ENCODE peak calls at places on chromosomes 2 and 18, in five cellular contexts. One of them, this sample, is unnamed.

GRCh38 chr2:232551289-232551688 is 800 bp downstream of the EIF4E2 start:
- DNase-seq in CD4-positive, CD25-positive, alpha-beta regulatory T cell: no peak
- DNase-seq in mesendoderm: no peak
- DNase-seq in astrocyte: no peak
- DNase-seq in tibial artery: no peak
- DNase-seq in this sample: no peak

GRCh38 chr2:37742286-37742685 is 70.8 kb upstream of the CDC42EP3 start:
- DNase-seq in mesendoderm: no peak
- DNase-seq in CD4-positive, CD25-positive, alpha-beta regulatory T cell: no peak
- DNase-seq in tibial artery: no peak
- DNase-seq in astrocyte: peak; percentile 47
- DNase-seq in this sample: no peak

GRCh38 chr18:3138274-3138975 is 81.3 kb downstream of the MYOM1 start:
- DNase-seq in mesendoderm: no peak
- DNase-seq in CD4-positive, CD25-positive, alpha-beta regulatory T cell: no peak
- DNase-seq in tibial artery: no peak
- DNase-seq in astrocyte: no peak
- DNase-seq in this sample: no peak

GRCh38 chr2:30994227-30995056 is 143.8 kb downstream of the GALNT14 start:
- DNase-seq in tibial artery: no peak
- DNase-seq in mesendoderm: no peak
- DNase-seq in CD4-positive, CD25-positive, alpha-beta regulatory T cell: no peak
- DNase-seq in astrocyte: no peak
- DNase-seq in this sample: no peak

GRCh38 chr2:105795575-105795934 is 50.8 kb downstream of the NCK2 start:
- DNase-seq in mesendoderm: peak; percentile 76
- DNase-seq in astrocyte: no peak
- DNase-seq in CD4-positive, CD25-positive, alpha-beta regulatory T cell: no peak
- DNase-seq in tibial artery: no peak
- DNase-seq in this sample: no peak

GRCh38 chr2:239651859-239652258 is 251.0 kb upstream of the HDAC4 start:
- DNase-seq in CD4-positive, CD25-positive, alpha-beta regulatory T cell: no peak
- DNase-seq in mesendoderm: no peak
- DNase-seq in astrocyte: no peak
- DNase-seq in tibial artery: no peak
- DNase-seq in this sample: no peak

GRCh38 chr2:228681426-228681825 is 499.9 kb upstream of the SPHKAP start:
- DNase-seq in CD4-positive, CD25-positive, alpha-beta regulatory T cell: no peak
- DNase-seq in mesendoderm: peak; percentile 68
- DNase-seq in tibial artery: no peak
- DNase-seq in astrocyte: peak; percentile 40
- DNase-seq in this sample: no peak

GRCh38 chr2:178315488-178315948 is 121.2 kb downstream of the OSBPL6 start:
- DNase-seq in tibial artery: no peak
- DNase-seq in mesendoderm: peak; percentile 8
- DNase-seq in CD4-positive, CD25-positive, alpha-beta regulatory T cell: no peak
- DNase-seq in astrocyte: no peak
- DNase-seq in this sample: no peak

GRCh38 chr18:26960901-26961300 is 95.4 kb upstream of the AQP4 start:
- DNase-seq in astrocyte: no peak
- DNase-seq in mesendoderm: no peak
- DNase-seq in CD4-positive, CD25-positive, alpha-beta regulatory T cell: no peak
- DNase-seq in tibial artery: no peak
- DNase-seq in this sample: no peak

GRCh38 chr2:60735496-60736250 is 20.4 kb upstream of the PAPOLG start:
- DNase-seq in CD4-positive, CD25-positive, alpha-beta regulatory T cell: peak; percentile 22
- DNase-seq in tibial artery: no peak
- DNase-seq in astrocyte: no peak
- DNase-seq in mesendoderm: peak; percentile 44
- DNase-seq in this sample: no peak

DNA sequence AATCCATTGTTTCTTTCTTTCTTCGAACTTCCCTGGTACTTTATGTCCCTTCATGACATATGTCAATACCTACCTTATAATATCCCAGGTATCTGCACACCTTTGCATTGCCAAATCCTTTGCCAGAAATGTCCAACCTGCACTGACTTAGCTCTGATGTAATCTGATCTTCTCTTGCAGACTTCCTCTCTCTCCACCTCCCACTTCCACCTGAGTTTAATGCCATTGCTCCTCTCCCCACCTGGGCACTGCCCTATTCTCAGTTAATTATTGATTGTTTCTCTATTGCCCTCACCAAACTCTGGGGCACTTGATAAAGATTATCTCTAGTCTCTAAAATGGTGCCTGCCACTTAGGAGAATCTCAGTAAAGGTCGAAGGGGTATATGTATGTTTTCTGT is 23.0 kb downstream of the ARHGAP15 start:
- DNase-seq in CD4-positive, CD25-positive, alpha-beta regulatory T cell: no peak
- DNase-seq in mesendoderm: no peak
- DNase-seq in tibial artery: no peak
- DNase-seq in astrocyte: no peak
- DNase-seq in this sample: no peak
- H3K4me1 ChIP-seq in CD4-positive, CD25-positive, alpha-beta regulatory T cell: peaks cover 74% of the 10 kb centered on the region
- H3K4me1 ChIP-seq in mesendoderm: no peaks in the 10 kb centered on the region
- H3K4me1 ChIP-seq in tibial artery: peaks cover 4% of the 10 kb centered on the region
- H3K4me1 ChIP-seq in astrocyte: no peaks in the 10 kb centered on the region
- H3K4me1 ChIP-seq in this sample: peaks cover 95% of the 10 kb centered on the region

GRCh38 chr2:46328316-46328715 is 31.1 kb downstream of the EPAS1 start:
- DNase-seq in CD4-positive, CD25-positive, alpha-beta regulatory T cell: no peak
- DNase-seq in astrocyte: no peak
- DNase-seq in mesendoderm: no peak
- DNase-seq in tibial artery: no peak
- DNase-seq in this sample: no peak
- H3K4me1 ChIP-seq in CD4-positive, CD25-positive, alpha-beta regulatory T cell: no peaks in the 10 kb centered on the region
- H3K4me1 ChIP-seq in astrocyte: peaks cover 37% of the 10 kb centered on the region
- H3K4me1 ChIP-seq in mesendoderm: no peaks in the 10 kb centered on the region
- H3K4me1 ChIP-seq in tibial artery: peaks cover 100% of the 10 kb centered on the region
- H3K4me1 ChIP-seq in this sample: peaks cover 3% of the 10 kb centered on the region

GRCh38 chr2:28447943-28448737 is 47.7 kb upstream of the PLB1 start:
- DNase-seq in CD4-positive, CD25-positive, alpha-beta regulatory T cell: no peak
- DNase-seq in mesendoderm: no peak
- DNase-seq in astrocyte: peak; percentile 81
- DNase-seq in tibial artery: no peak
- DNase-seq in this sample: no peak

GRCh38 chr2:28450901-28451565 is 44.8 kb upstream of the PLB1 start:
- DNase-seq in mesendoderm: no peak
- DNase-seq in CD4-positive, CD25-positive, alpha-beta regulatory T cell: no peak
- DNase-seq in tibial artery: no peak
- DNase-seq in astrocyte: no peak
- DNase-seq in this sample: no peak

GRCh38 chr2:28449489-28450395 is 46.1 kb upstream of the PLB1 start:
- DNase-seq in mesendoderm: peak; percentile 71
- DNase-seq in CD4-positive, CD25-positive, alpha-beta regulatory T cell: no peak
- DNase-seq in astrocyte: peak; percentile 53
- DNase-seq in tibial artery: no peak
- DNase-seq in this sample: no peak

GRCh38 chr2:28449126-28449488 is 46.8 kb upstream of the PLB1 start:
- DNase-seq in tibial artery: no peak
- DNase-seq in mesendoderm: no peak
- DNase-seq in CD4-positive, CD25-positive, alpha-beta regulatory T cell: no peak
- DNase-seq in astrocyte: no peak
- DNase-seq in this sample: no peak

DNA sequence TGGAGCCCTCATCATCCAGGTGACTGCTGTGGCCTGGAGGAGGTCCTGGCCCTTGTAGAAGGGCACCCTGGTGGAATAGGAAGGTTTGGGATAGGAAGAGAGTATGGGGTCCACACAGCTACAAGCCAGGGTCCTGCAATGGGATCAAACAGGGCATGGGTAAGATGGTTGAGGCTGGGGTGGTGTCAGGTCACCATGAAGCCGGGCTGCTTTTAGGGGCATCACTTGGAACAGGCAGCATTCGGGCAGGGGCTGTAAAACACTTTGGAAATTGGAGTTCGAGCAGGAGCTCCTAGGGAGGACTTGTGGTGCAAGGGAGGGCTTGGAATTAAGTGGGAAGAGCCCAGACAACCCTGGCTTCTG is 47.1 kb upstream of the PLB1 start:
- DNase-seq in astrocyte: no peak
- DNase-seq in tibial artery: no peak
- DNase-seq in mesendoderm: no peak
- DNase-seq in CD4-positive, CD25-positive, alpha-beta regulatory T cell: no peak
- DNase-seq in this sample: no peak
- H3K4me1 ChIP-seq in astrocyte: peaks cover 47% of the 10 kb centered on the region
- H3K4me1 ChIP-seq in tibial artery: peaks cover 13% of the 10 kb centered on the region
- H3K4me1 ChIP-seq in mesendoderm: no peaks in the 10 kb centered on the region
- H3K4me1 ChIP-seq in CD4-positive, CD25-positive, alpha-beta regulatory T cell: peaks cover 7% of the 10 kb centered on the region
- H3K4me1 ChIP-seq in this sample: peaks cover 6% of the 10 kb centered on the region

GRCh38 chr2:85251070-85251616 is 76.6 kb downstream of the TGOLN2 start:
- DNase-seq in astrocyte: no peak
- DNase-seq in CD4-positive, CD25-positive, alpha-beta regulatory T cell: no peak
- DNase-seq in mesendoderm: no peak
- DNase-seq in tibial artery: no peak
- DNase-seq in this sample: no peak
- H3K4me1 ChIP-seq in astrocyte: peaks cover 25% of the 10 kb centered on the region
- H3K4me1 ChIP-seq in CD4-positive, CD25-positive, alpha-beta regulatory T cell: no peaks in the 10 kb centered on the region
- H3K4me1 ChIP-seq in mesendoderm: peaks cover 19% of the 10 kb centered on the region
- H3K4me1 ChIP-seq in tibial artery: peaks cover 65% of the 10 kb centered on the region
- H3K4me1 ChIP-seq in this sample: no peaks in the 10 kb centered on the region